ENCODE peak calls at places on chromosome 18, in five cellular contexts. F is K562, D is cardiac muscle cell, Q is heart left ventricle, V is colonic mucosa. A is an unnamed sample.

GRCh38 chr18:22349966-22350365 is 67.7 kb downstream of the CTAGE1 start:
- DNase-seq in D (no peak), Q (no peak), F (no peak), V (no peak), A (no peak)

GRCh38 chr18:46623541-46623940 is 33.5 kb downstream of the LOXHD1 start:
- DNase-seq in V (no peak), D (peak; percentile 10), F (no peak), Q (peak; percentile 30), A (no peak)

GRCh38 chr18:49817947-49818346 is 4.6 kb upstream of the ACAA2 start:
- DNase-seq in Q (no peak), V (peak; percentile 71), D (no peak), F (peak; percentile 25), A (no peak)

GRCh38 chr18:44537521-44537920 is 143.2 kb upstream of the SETBP1 start:
- DNase-seq in F (no peak), Q (no peak), D (peak; percentile 65), V (no peak), A (no peak)

GRCh38 chr18:56712761-56713160 is 61.6 kb downstream of the WDR7 start:
- DNase-seq in Q (no peak), F (no peak), V (no peak), D (no peak), A (no peak)

GRCh38 chr18:78855188-78855587 is 124.4 kb upstream of the SALL3 start:
- DNase-seq in V (no peak), F (no peak), Q (no peak), D (no peak), A (no peak)

GRCh38 chr18:56974141-56974540 is 172.7 kb upstream of the BOD1L2 start:
- DNase-seq in D (no peak), Q (no peak), F (no peak), V (no peak), A (no peak)

GRCh38 chr18:50297621-50298442 is 10.3 kb upstream of the CXXC1 start:
- DNase-seq in F (no peak), D (peak; percentile 90), V (peak; percentile 77), Q (peak; percentile 89), A (peak; percentile 32)

GRCh38 chr18:6120820-6121279 is 225.5 kb upstream of the TMEM200C start:
- DNase-seq in D (no peak), F (no peak), Q (no peak), V (no peak), A (no peak)

GRCh38 chr18:7164610-7165009 is 47.0 kb upstream of the LAMA1 start:
- DNase-seq in F (peak; percentile 23), D (peak; percentile 54), Q (no peak), V (no peak), A (no peak)

GRCh38 chr18:78871631-78872030 is 108.0 kb upstream of the SALL3 start:
- DNase-seq in V (no peak), Q (peak; percentile 47), D (no peak), F (no peak), A (no peak)

GRCh38 chr18:49238433-49239042 is 221.9 kb downstream of the DYM start:
- DNase-seq in F (peak; percentile 29), V (no peak), D (peak; percentile 56), Q (no peak), A (no peak)

GRCh38 chr18:14769381-14769780 is 21.4 kb downstream of the ANKRD30B start:
- DNase-seq in D (no peak), Q (no peak), V (no peak), F (no peak), A (no peak)

DNA sequence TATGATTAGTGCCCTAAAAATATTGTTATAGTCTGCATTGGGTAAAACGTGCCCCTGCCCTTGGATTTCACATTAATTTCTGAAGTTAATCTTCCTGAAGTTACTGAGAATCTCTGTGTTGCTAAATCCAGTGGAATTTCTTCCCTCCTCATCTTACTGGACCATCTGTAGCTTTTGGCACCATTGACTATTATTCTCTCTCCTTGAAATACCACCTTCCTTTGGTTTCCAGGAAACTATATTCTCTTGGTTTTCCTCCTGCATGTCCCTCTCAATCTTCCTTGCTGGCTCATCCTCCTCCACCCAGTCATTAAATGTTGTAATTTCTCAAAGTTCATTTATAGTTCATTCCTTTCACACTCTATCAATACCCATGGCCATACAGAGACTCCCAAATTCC is 110.6 kb upstream of the SLC35G4 start:
- DNase-seq in V (no peak), Q (no peak), F (no peak), D (no peak), A (no peak)
- TF ChIP-seq CTCF in V (no peak), Q (no peak), F (no peak), D (no peak), A (no peak)

GRCh38 chr18:37566479-37567060 is 972 bp upstream of the CELF4 start:
- DNase-seq in V (no peak), F (no peak), D (no peak), Q (no peak), A (no peak)
- TF ChIP-seq CTCF in V (no peak), F (no peak), D (no peak), Q (no peak), A (no peak)

GRCh38 chr18:75277629-75277966 is 67.0 kb downstream of the TSHZ1 start:
- DNase-seq in D (no peak), F (no peak), V (no peak), Q (no peak), A (no peak)

GRCh38 chr18:75276813-75277628 is 66.4 kb downstream of the TSHZ1 start:
- DNase-seq in Q (no peak), V (no peak), F (no peak), D (no peak), A (no peak)

GRCh38 chr18:75279381-75279780 is 68.8 kb downstream of the TSHZ1 start:
- DNase-seq in F (no peak), Q (no peak), D (no peak), V (peak; percentile 14), A (no peak)

GRCh38 chr18:75273817-75274216 is 63.2 kb downstream of the TSHZ1 start:
- DNase-seq in Q (no peak), F (no peak), V (no peak), D (no peak), A (no peak)

DNA sequence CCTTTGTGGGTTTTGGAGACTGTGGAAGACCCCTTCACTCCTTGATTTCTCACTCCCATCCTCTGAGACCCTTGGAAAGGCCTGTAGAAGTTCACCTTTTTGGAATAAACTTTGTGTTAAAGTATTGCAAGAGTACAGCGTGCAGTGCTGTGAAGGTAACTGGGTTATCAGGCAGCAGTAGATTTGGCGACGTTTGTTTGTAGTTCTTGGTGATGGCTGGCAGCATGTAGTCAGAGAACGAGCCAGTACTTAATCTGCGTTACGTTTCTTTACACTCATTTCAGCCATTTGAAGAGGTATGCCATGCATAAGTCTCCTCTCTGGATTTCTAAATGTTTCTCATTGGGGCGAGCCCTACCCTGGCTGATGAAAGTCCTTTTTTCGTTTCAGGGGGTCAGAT is 64.6 kb downstream of the TSHZ1 start:
- DNase-seq in D (no peak), Q (no peak), F (no peak), V (no peak), A (no peak)
- TF ChIP-seq CTCF in D (no peak), Q (no peak), F (no peak), V (no peak), A (no peak)

GRCh38 chr18:8980496-8981402 is 121.8 kb upstream of the NDUFV2 start:
- DNase-seq in Q (no peak), D (no peak), V (no peak), F (no peak), A (no peak)

GRCh38 chr18:8978394-8978793 is 124.1 kb upstream of the NDUFV2 start:
- DNase-seq in D (no peak), V (no peak), F (no peak), Q (no peak), A (no peak)

GRCh38 chr18:8979258-8979988 is 123.1 kb upstream of the NDUFV2 start:
- DNase-seq in Q (no peak), F (no peak), D (no peak), V (no peak), A (no peak)

GRCh38 chr18:8984131-8984670 is 118.3 kb upstream of the NDUFV2 start:
- DNase-seq in D (no peak), V (no peak), Q (no peak), F (no peak), A (no peak)

GRCh38 chr18:8982416-8983183 is 119.9 kb upstream of the NDUFV2 start:
- DNase-seq in F (peak; percentile 85), V (peak; percentile 48), Q (no peak), D (peak; percentile 65), A (no peak)
- TF ChIP-seq CTCF in F (peak; percentile 81), V (peak; percentile 36), Q (peak; percentile 36), D (peak; percentile 56), A (peak; percentile 38)

DNA sequence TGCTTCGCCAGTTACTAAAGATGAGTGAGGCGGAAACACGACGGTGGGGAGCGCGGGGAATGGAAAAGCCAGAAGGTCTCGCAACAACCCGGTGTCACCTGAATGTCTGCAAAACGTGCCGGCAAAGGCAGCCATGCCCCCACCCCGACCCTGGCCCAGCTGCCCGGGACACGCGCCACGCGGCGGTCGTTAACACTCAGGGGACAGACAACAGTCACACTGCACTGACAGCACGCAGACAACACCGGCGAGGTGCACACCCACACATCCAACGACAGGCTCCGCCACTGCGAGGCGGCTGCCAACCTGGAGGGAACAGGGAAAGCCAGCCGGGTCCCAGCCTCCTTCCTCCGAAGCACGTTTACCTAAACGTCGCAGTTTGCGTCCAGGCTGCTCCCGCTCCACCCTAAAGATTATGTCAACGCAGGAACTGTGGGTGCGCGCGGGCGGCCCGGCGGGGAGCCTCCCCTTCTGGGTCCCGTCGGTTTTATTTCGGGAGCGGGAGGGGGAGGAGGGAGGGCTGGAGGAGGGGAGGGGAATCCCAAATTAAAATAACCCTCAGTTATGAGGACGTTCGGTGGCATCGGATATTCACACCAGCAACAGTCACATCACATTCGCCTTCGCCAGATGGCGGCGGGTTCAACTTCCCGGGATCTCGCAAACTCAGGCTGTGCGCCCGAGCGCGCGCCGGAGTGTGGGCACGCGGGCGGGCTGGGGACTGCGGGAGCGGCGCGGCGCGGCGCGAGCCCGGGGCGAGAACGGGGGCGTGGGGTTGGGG is 694 bp downstream of the PTGR3 start:
- DNase-seq in Q (peak; percentile 72), D (peak; percentile 67), V (peak; percentile 75), F (peak; percentile 63), A (no peak)
- TF ChIP-seq CTCF in Q (peak; percentile 15), D (no peak), V (no peak), F (no peak), A (peak; percentile 28)

GRCh38 chr18:9136315-9137141 is at the start of gene ANKRD12:
- DNase-seq in Q (peak; percentile 98), V (peak; percentile 97), D (peak; percentile 99), F (peak; percentile 99), A (peak; percentile 93)
- TF ChIP-seq CTCF in Q (no peak), V (no peak), D (no peak), F (no peak), A (peak; percentile 8)

GRCh38 chr18:26394047-26394654 is 154.2 kb downstream of the KCTD1 start:
- DNase-seq in D (no peak), V (no peak), F (no peak), Q (no peak), A (no peak)

DNA sequence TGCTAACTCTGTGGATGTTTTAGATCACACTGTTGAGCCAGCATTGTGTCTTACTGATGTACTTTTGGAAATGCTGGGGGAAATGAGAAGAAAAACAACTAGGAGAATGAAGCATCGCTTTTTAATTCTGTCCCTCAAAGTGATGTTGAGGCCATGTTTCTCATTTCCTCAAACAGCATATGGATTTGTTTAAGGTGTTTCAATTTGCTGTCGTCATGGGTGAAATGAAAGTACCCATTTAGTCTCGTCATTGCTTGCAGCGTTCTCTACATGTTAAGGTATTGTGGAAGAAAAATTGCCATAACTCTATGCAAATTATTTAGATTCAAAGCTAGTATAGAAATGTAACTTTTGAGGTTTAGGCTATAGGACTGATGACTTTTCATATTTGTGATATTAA is 151.3 kb downstream of the KCTD1 start:
- DNase-seq in F (no peak), V (no peak), D (no peak), Q (no peak), A (no peak)
- TF ChIP-seq CTCF in F (no peak), V (no peak), D (no peak), Q (no peak), A (no peak)